ENCODE peak calls at places on chromosome 1, in six cellular contexts. E is thyroid gland; M is mammary epithelial cell; J is CD8-positive, alpha-beta T cell; V is testis; P is sigmoid colon. D is an unnamed sample. For H3K9me3, the result is how much of the 10 kb centered on the place peaks cover.

GRCh38 chr1:51636765-51637522 is 20.1 kb downstream of the OSBPL9 start:
- DNase-seq in E (no peak), M (peak), J (no peak), V (no peak), P (peak), D (no peak)

GRCh38 chr1:20430355-20431290 is 55.4 kb downstream of the CAMK2N1 start:
- DNase-seq in E (peak), M (no peak), J (no peak), V (peak), P (no peak), D (no peak)

GRCh38 chr1:70314706-70315304 is 39.7 kb downstream of the ANKRD13C start:
- DNase-seq in E (no peak), M (no peak), J (no peak), V (no peak), P (no peak), D (no peak)

GRCh38 chr1:209877109-209877764 is 49.5 kb downstream of the UTP25 start:
- DNase-seq in E (no peak), M (no peak), J (no peak), V (no peak), P (no peak), D (no peak)

GRCh38 chr1:95035536-95035935 is 37.2 kb downstream of the ALG14 start:
- DNase-seq in E (no peak), M (peak), J (no peak), V (no peak), P (no peak), D (no peak)

GRCh38 chr1:10793129-10793651 is 3.3 kb downstream of the CASZ1 start:
- DNase-seq in E (no peak), M (peak), J (no peak), V (no peak), P (no peak), D (peak)

GRCh38 chr1:998051-998821 is 1.7 kb downstream of the HES4 start:
- DNase-seq in E (no peak), M (no peak), J (no peak), V (no peak), P (peak), D (no peak)

GRCh38 chr1:44405804-44406743 is 1.0 kb downstream of the RNF220 start:
- DNase-seq in E (no peak), M (no peak), J (no peak), V (peak), P (no peak), D (no peak)

GRCh38 chr1:37393585-37394120 is 80.7 kb upstream of the ZC3H12A start:
- DNase-seq in E (no peak), M (no peak), J (no peak), V (no peak), P (no peak), D (no peak)

GRCh38 chr1:234559152-234559916 is 50.6 kb downstream of the IRF2BP2 start:
- DNase-seq in E (peak), M (no peak), J (no peak), V (no peak), P (no peak), D (no peak)

DNA sequence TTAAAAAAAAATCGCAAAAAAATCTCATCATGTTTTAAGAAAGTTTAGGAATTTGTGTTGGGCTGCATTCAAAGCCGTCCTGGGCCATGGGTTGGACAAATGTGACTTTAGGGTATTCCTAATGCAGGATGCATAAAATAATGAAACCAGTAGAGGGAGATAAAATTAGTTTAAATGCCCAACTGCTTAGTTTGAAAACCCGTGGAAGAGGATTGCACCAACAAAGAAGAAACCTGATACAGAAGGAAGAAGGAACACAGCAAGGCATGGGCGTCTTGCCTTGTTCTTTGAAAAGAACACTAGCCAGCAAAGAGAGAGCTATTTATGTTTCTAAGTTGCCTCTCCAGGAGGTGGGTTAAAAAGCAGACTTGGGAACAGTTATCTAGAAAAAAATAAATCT is 37.9 kb downstream of the WDR3 start:
- DNase-seq in E (no peak), M (peak), J (no peak), V (no peak), P (no peak), D (no peak)
- TF ChIP-seq CTCF in E (peak), M (peak), J (no peak), V (no peak), P (no peak), D (no peak)

DNA sequence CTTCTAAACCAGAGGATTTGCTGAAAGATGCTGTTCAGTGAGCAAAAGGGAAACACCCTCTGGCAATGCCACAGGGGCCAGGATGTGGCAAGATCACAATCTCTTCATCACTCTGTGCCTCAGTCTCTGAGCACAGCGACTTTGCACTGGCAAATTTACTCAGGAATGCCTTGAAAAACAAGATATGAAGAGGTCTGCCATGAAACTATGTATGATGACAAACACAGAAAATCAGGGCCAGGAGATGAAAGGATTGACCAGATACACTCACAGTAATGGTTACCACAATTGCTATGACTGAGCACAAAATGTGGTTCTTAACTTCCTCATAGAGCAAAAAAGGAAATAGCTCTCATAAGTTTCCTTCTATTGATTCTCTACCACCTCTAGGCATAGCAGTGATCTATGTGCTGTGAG is 5.8 kb downstream of the TTC13 start:
- DNase-seq in E (no peak), M (no peak), J (peak), V (no peak), P (no peak), D (no peak)
- H3K4me3 ChIP-seq in E (no peak), M (no peak), J (peak), V (no peak), P (no peak), D (no peak)

GRCh38 chr1:56923207-56923606 is 42.6 kb downstream of the C8B start:
- DNase-seq in E (no peak), M (no peak), J (no peak), V (no peak), P (no peak), D (no peak)
- H3K9me3 ChIP-seq in E (under half), M (under half), J (under half), V (under half), P (under half), D (under half)

DNA sequence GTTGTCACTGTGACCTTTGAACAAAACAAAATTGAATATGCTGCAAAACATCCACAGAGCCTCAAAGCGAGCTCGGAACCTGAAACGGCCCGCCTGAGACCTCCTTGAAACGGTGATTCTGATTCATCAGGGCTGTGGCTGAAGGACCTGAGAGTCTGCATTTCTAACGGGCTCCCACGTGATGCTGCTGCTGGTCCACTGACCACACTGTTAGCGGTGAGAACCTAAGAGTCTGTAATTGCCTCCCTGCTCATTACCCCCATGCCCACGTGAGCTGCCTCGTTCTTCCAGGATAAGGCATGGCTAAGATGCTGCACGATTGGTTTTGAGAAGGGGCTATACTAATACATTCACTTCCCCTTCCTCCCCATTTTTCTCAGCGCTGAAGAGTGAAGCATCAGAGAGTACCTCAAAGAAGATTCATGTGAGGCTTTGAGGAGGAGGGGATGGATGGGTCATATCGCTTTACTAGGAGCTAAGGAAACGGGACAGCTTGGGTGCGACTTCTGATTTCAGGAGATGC is 9.7 kb downstream of the TLR5 start:
- DNase-seq in E (no peak), M (no peak), J (no peak), V (no peak), P (peak), D (no peak)
- TF ChIP-seq CTCF in E (no peak), M (no peak), J (no peak), V (no peak), P (no peak), D (no peak)